ENCODE peak calls at places on chromosomes 4 and X, in ten cellular contexts. One of them, this sample, is unnamed.
A peak's percentile ranks its signal among the peaks of the same experiment; 100 is the strongest.

GRCh38 chrX:85907316-85907715 is 140.0 kb downstream of the CHM start:
- DNase-seq in RWPE1: no peak
- DNase-seq in fibroblast of lung: no peak
- DNase-seq in WERI-Rb-1: no peak
- DNase-seq in kidney epithelial cell: no peak
- DNase-seq in brain pericyte: no peak
- DNase-seq in putamen: no peak
- DNase-seq in caudate nucleus: no peak
- DNase-seq in germinal center: no peak
- DNase-seq in HEK293T: no peak
- DNase-seq in this sample: no peak

GRCh38 chrX:52363247-52363883 is 5.5 kb upstream of the XAGE2 start:
- DNase-seq in RWPE1: no peak
- DNase-seq in fibroblast of lung: no peak
- DNase-seq in WERI-Rb-1: no peak
- DNase-seq in kidney epithelial cell: no peak
- DNase-seq in brain pericyte: no peak
- DNase-seq in putamen: no peak
- DNase-seq in caudate nucleus: no peak
- DNase-seq in germinal center: no peak
- DNase-seq in HEK293T: peak; percentile 17
- DNase-seq in this sample: no peak

GRCh38 chrX:65635371-65635770 is 32.1 kb upstream of the MSN start:
- DNase-seq in RWPE1: no peak
- DNase-seq in fibroblast of lung: peak; percentile 13
- DNase-seq in WERI-Rb-1: no peak
- DNase-seq in kidney epithelial cell: no peak
- DNase-seq in brain pericyte: no peak
- DNase-seq in putamen: no peak
- DNase-seq in caudate nucleus: no peak
- DNase-seq in germinal center: no peak
- DNase-seq in HEK293T: no peak
- DNase-seq in this sample: no peak

GRCh38 chr4:144740316-144740715 is 94.4 kb downstream of the HHIP start:
- DNase-seq in RWPE1: no peak
- DNase-seq in fibroblast of lung: peak; percentile 77
- DNase-seq in WERI-Rb-1: no peak
- DNase-seq in kidney epithelial cell: no peak
- DNase-seq in brain pericyte: no peak
- DNase-seq in putamen: no peak
- DNase-seq in caudate nucleus: no peak
- DNase-seq in germinal center: no peak
- DNase-seq in HEK293T: no peak
- DNase-seq in this sample: no peak

GRCh38 chr4:185318679-185319078 is 77.0 kb downstream of the LRP2BP start:
- DNase-seq in RWPE1: no peak
- DNase-seq in fibroblast of lung: peak; percentile 37
- DNase-seq in WERI-Rb-1: no peak
- DNase-seq in kidney epithelial cell: no peak
- DNase-seq in brain pericyte: no peak
- DNase-seq in putamen: peak; percentile 57
- DNase-seq in caudate nucleus: no peak
- DNase-seq in germinal center: no peak
- DNase-seq in HEK293T: no peak
- DNase-seq in this sample: no peak

GRCh38 chrX:31483336-31483735 is 411.5 kb upstream of the FTHL17 start:
- DNase-seq in RWPE1: peak; percentile 11
- DNase-seq in fibroblast of lung: peak; percentile 87
- DNase-seq in WERI-Rb-1: no peak
- DNase-seq in kidney epithelial cell: no peak
- DNase-seq in brain pericyte: no peak
- DNase-seq in putamen: no peak
- DNase-seq in caudate nucleus: no peak
- DNase-seq in germinal center: no peak
- DNase-seq in HEK293T: no peak
- DNase-seq in this sample: no peak

GRCh38 chr4:148069086-148070010 is 337.5 kb downstream of the ARHGAP10 start:
- DNase-seq in RWPE1: no peak
- DNase-seq in fibroblast of lung: no peak
- DNase-seq in WERI-Rb-1: no peak
- DNase-seq in kidney epithelial cell: no peak
- DNase-seq in brain pericyte: no peak
- DNase-seq in putamen: peak; percentile 75
- DNase-seq in caudate nucleus: peak; percentile 65
- DNase-seq in germinal center: no peak
- DNase-seq in HEK293T: no peak
- DNase-seq in this sample: no peak

GRCh38 chrX:20527458-20528099 is 260.9 kb upstream of the RPS6KA3 start:
- DNase-seq in RWPE1: peak; percentile 31
- DNase-seq in fibroblast of lung: no peak
- DNase-seq in WERI-Rb-1: no peak
- DNase-seq in kidney epithelial cell: no peak
- DNase-seq in brain pericyte: no peak
- DNase-seq in putamen: no peak
- DNase-seq in caudate nucleus: no peak
- DNase-seq in germinal center: peak; percentile 7
- DNase-seq in HEK293T: peak; percentile 23
- DNase-seq in this sample: peak; percentile 2

GRCh38 chr4:152780267-152780811 is 585 bp downstream of the ARFIP1 start:
- DNase-seq in RWPE1: peak; percentile 28
- DNase-seq in fibroblast of lung: peak; percentile 25
- DNase-seq in WERI-Rb-1: peak; percentile 41
- DNase-seq in kidney epithelial cell: no peak
- DNase-seq in brain pericyte: no peak
- DNase-seq in putamen: no peak
- DNase-seq in caudate nucleus: no peak
- DNase-seq in germinal center: no peak
- DNase-seq in HEK293T: peak; percentile 15
- DNase-seq in this sample: no peak

GRCh38 chr4:186954506-186954905 is 230.8 kb upstream of the FAT1 start:
- DNase-seq in RWPE1: no peak
- DNase-seq in fibroblast of lung: no peak
- DNase-seq in WERI-Rb-1: no peak
- DNase-seq in kidney epithelial cell: no peak
- DNase-seq in brain pericyte: no peak
- DNase-seq in putamen: no peak
- DNase-seq in caudate nucleus: no peak
- DNase-seq in germinal center: no peak
- DNase-seq in HEK293T: no peak
- DNase-seq in this sample: no peak

GRCh38 chr4:139242511-139243051 is 37.4 kb downstream of the MGARP start:
- DNase-seq in RWPE1: peak; percentile 48
- DNase-seq in fibroblast of lung: peak; percentile 83
- DNase-seq in WERI-Rb-1: no peak
- DNase-seq in kidney epithelial cell: no peak
- DNase-seq in brain pericyte: peak; percentile 17
- DNase-seq in putamen: no peak
- DNase-seq in caudate nucleus: no peak
- DNase-seq in germinal center: no peak
- DNase-seq in HEK293T: no peak
- DNase-seq in this sample: peak; percentile 28

This sample was measured in kidney glomerular epithelial cell.